ENCODE peak calls at places on chromosome 21, in eight cellular contexts. H is HL-60, F is suprapubic skin, G is bronchial epithelial cell, E is foreskin fibroblast, W is neural crest cell, S is coronary artery, M is cardiac muscle cell. B is an unnamed sample.

GRCh38 chr21:42174173-42174572 is 44.8 kb upstream of the ABCG1 start:
- DNase-seq in E (no peak), M (no peak), W (no peak), G (no peak), S (no peak), F (no peak), H (no peak), B (peak)

GRCh38 chr21:21148009-21148408 is 149.8 kb downstream of the NCAM2 start:
- DNase-seq in E (no peak), H (no peak), S (no peak), W (no peak), F (no peak), G (no peak), M (no peak), B (no peak)

GRCh38 chr21:15289896-15290841 is 225.4 kb upstream of the NRIP1 start:
- DNase-seq in H (no peak), S (no peak), M (no peak), E (peak), W (peak), F (no peak), G (no peak), B (peak)

GRCh38 chr21:17539743-17540341 is 27.0 kb downstream of the CXADR start:
- DNase-seq in F (no peak), G (no peak), W (no peak), M (no peak), H (no peak), E (no peak), S (no peak), B (no peak)

GRCh38 chr21:41611966-41612606 is 104.1 kb upstream of the TMPRSS2 start:
- DNase-seq in W (no peak), H (peak), M (no peak), E (peak), F (no peak), G (peak), S (no peak), B (no peak)

GRCh38 chr21:24302400-24302799 is 1304.9 kb downstream of the MRPL39 start:
- DNase-seq in H (no peak), F (no peak), M (no peak), W (no peak), S (no peak), G (no peak), E (no peak), B (no peak)

GRCh38 chr21:31397939-31398338 is 53.9 kb upstream of the TIAM1 start:
- DNase-seq in H (no peak), F (no peak), M (no peak), E (no peak), S (peak), W (peak), G (peak), B (no peak)

GRCh38 chr21:33024278-33025103 is 1.2 kb upstream of the OLIG2 start:
- DNase-seq in E (peak), H (no peak), F (no peak), W (no peak), M (no peak), S (no peak), G (no peak), B (no peak)

GRCh38 chr21:13368200-13368599 is 241.4 kb upstream of the POTED start:
- DNase-seq in G (no peak), W (no peak), M (no peak), E (no peak), H (no peak), F (no peak), S (no peak), B (no peak)

GRCh38 chr21:31514598-31514997 is 144.9 kb upstream of the SOD1 start:
- DNase-seq in H (no peak), S (no peak), F (no peak), G (no peak), E (no peak), W (peak), M (peak), B (no peak)

GRCh38 chr21:41419921-41420862 is 5.8 kb upstream of the MX1 start:
- DNase-seq in S (peak), H (peak), E (peak), W (peak), G (peak), F (peak), M (peak), B (peak)

GRCh38 chr21:17829472-17829871 is 10.3 kb upstream of the C21orf91 start:
- DNase-seq in H (no peak), W (no peak), E (peak), S (no peak), F (no peak), M (peak), G (peak), B (no peak)

GRCh38 chr21:40967771-40968170 is 120.8 kb upstream of the DSCAM start:
- DNase-seq in H (no peak), S (no peak), W (no peak), M (no peak), G (no peak), E (no peak), F (no peak), B (no peak)

GRCh38 chr21:34877485-34878128 is 171.5 kb downstream of the RUNX1 start:
- DNase-seq in M (no peak), G (peak), W (no peak), S (no peak), E (peak), H (no peak), F (no peak), B (no peak)

GRCh38 chr21:33849839-33850238 is 65.8 kb downstream of the ATP5PO start:
- DNase-seq in F (no peak), H (no peak), S (no peak), M (no peak), E (no peak), G (no peak), W (no peak), B (no peak)

GRCh38 chr21:32463889-32464300 is 51.4 kb downstream of the EVA1C start:
- DNase-seq in M (peak), S (no peak), G (peak), F (no peak), E (peak), W (no peak), H (no peak), B (no peak)

GRCh38 chr21:38140192-38140905 is 116.4 kb upstream of the KCNJ15 start:
- DNase-seq in G (peak), M (peak), W (no peak), S (no peak), H (no peak), F (no peak), E (peak), B (no peak)

GRCh38 chr21:16040601-16041000 is 310.8 kb downstream of the USP25 start:
- DNase-seq in F (no peak), W (no peak), M (peak), E (peak), H (no peak), G (peak), S (no peak), B (no peak)

GRCh38 chr21:41630249-41630648 is 122.3 kb upstream of the TMPRSS2 start:
- DNase-seq in M (peak), H (no peak), E (peak), W (no peak), G (peak), S (no peak), F (no peak), B (no peak)

GRCh38 chr21:21151231-21151630 is 153.0 kb downstream of the NCAM2 start:
- DNase-seq in M (no peak), G (no peak), W (no peak), E (no peak), S (no peak), F (no peak), H (no peak), B (no peak)

GRCh38 chr21:41086551-41086950 is 81.4 kb upstream of the BACE2 start:
- DNase-seq in M (no peak), E (no peak), H (no peak), F (peak), S (no peak), W (no peak), G (no peak), B (no peak)

GRCh38 chr21:38027901-38028300 is 111.6 kb upstream of the KCNJ6 start:
- DNase-seq in F (no peak), H (no peak), G (peak), E (peak), M (peak), S (no peak), W (no peak), B (no peak)

GRCh38 chr21:41768371-41769042 is 1.7 kb upstream of the RIPK4 start:
- DNase-seq in M (peak), G (peak), W (no peak), E (peak), F (no peak), S (peak), H (no peak), B (no peak)

GRCh38 chr21:31117046-31117916 is 79.0 kb upstream of the KRTAP19-8 start:
- DNase-seq in W (no peak), E (peak), F (no peak), G (peak), S (no peak), M (peak), H (no peak), B (no peak)

GRCh38 chr21:21301013-21301412 is 302.8 kb downstream of the NCAM2 start:
- DNase-seq in E (no peak), F (no peak), W (no peak), H (no peak), S (no peak), M (no peak), G (no peak), B (no peak)

GRCh38 chr21:31338892-31339368 is 5.1 kb downstream of the TIAM1 start:
- DNase-seq in W (no peak), M (no peak), S (no peak), G (no peak), E (no peak), F (no peak), H (no peak), B (no peak)

GRCh38 chr21:45932922-45933502 is 48.6 kb upstream of the COL6A1 start:
- DNase-seq in W (no peak), M (no peak), E (no peak), S (no peak), G (no peak), F (no peak), H (no peak), B (no peak)

GRCh38 chr21:34983680-34984086 is 65.4 kb downstream of the RUNX1 start:
- DNase-seq in F (no peak), M (no peak), G (peak), S (no peak), W (no peak), E (peak), H (peak), B (no peak)

GRCh38 chr21:43740497-43741156 is 21.7 kb downstream of the PDXK start:
- DNase-seq in S (no peak), H (peak), F (no peak), W (peak), E (peak), G (peak), M (peak), B (no peak)

GRCh38 chr21:42592156-42592820 is 61.1 kb upstream of the PDE9A start:
- DNase-seq in S (no peak), G (no peak), E (no peak), H (no peak), F (peak), M (no peak), W (no peak), B (no peak)

GRCh38 chr21:43864313-43864805 is 664 bp upstream of the AGPAT3 start:
- DNase-seq in M (peak), W (peak), E (peak), H (peak), G (no peak), S (no peak), F (no peak), B (no peak)

GRCh38 chr21:33132054-33132453 is 62.1 kb downstream of the OLIG1 start:
- DNase-seq in H (no peak), M (no peak), W (no peak), S (no peak), E (no peak), G (peak), F (no peak), B (no peak)

GRCh38 chr21:41754481-41754891 is 12.4 kb downstream of the RIPK4 start:
- DNase-seq in F (no peak), M (no peak), E (no peak), W (no peak), G (no peak), S (no peak), H (no peak), B (no peak)

GRCh38 chr21:41752231-41752681 is 14.6 kb downstream of the RIPK4 start:
- DNase-seq in F (no peak), G (peak), E (peak), W (no peak), S (no peak), H (no peak), M (peak), B (no peak)

GRCh38 chr21:26844258-26845065 is 747 bp downstream of the ADAMTS1 start:
- DNase-seq in F (no peak), W (peak), H (peak), S (peak), M (peak), G (no peak), E (peak), B (no peak)
- TF ChIP-seq CTCF in F (no peak), W (peak), H (no peak), S (no peak), M (peak), G (peak), E (peak), B (no peak)

GRCh38 chr21:36699546-36700294 is 805 bp downstream of the SIM2 start:
- DNase-seq in G (no peak), M (no peak), F (no peak), W (peak), E (no peak), H (no peak), S (no peak), B (no peak)

GRCh38 chr21:36699026-36699545 is at the start of gene SIM2:
- DNase-seq in E (no peak), S (no peak), M (peak), H (no peak), F (no peak), W (peak), G (peak), B (no peak)

GRCh38 chr21:36697473-36698159 is 1.3 kb upstream of the SIM2 start:
- DNase-seq in H (no peak), G (no peak), W (peak), M (no peak), S (no peak), F (no peak), E (no peak), B (no peak)

GRCh38 chr21:36696640-36697472 is 2.1 kb upstream of the SIM2 start:
- DNase-seq in M (no peak), S (peak), W (peak), F (no peak), G (no peak), E (no peak), H (no peak), B (no peak)

DNA sequence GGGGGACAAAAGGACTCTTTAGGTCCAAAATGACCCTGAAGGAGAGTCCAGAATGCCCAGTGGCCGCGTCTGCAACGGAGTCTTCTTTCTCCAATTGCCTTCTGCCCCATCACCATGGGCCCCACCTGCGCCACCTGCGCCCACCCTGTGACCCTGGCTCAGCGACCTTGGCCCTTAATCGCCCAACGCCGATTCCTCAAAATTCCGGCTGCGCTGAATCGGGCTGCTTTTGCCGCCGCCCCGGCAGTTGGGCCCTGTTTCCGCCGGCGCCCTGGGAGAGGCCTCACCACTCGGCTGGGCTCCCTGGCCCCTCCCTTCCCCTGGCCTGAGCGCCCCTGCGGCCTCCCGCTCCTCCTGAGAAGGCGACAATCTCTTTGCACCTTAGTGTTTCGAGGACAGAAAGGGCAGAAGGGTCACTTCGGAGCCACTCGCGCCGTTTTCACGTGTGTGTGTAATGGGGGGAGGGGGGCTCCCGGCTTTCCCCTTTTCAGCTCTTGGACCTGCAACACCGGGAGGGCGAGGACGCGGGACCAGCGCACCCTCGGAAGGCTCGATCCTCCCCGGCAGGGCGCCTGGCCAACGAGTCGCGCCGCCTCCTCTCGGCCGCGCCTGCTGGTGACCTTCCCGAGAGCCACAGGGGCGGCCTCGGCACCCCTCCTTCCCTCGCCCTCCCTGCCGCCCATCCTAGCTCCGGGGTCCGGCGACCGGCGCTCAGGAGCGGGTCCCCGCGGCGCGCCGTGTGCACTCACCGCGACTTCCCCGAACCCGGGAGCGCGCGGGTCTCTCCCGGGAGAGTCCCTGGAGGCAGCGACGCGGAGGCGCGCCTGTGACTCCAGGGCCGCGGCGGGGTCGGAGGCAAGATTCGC is 522 bp upstream of the SIM2 start:
- DNase-seq in W (peak), F (no peak), H (no peak), E (no peak), G (no peak), S (no peak), M (no peak), B (no peak)
- TF ChIP-seq CTCF in W (no peak), F (no peak), H (no peak), E (no peak), G (no peak), S (no peak), M (no peak), B (no peak)

GRCh38 chr21:28663111-28663693 is 329.5 kb downstream of the LTN1 start:
- DNase-seq in W (no peak), M (no peak), S (no peak), G (no peak), H (no peak), E (peak), F (no peak), B (no peak)
- TF ChIP-seq CTCF in W (no peak), M (no peak), S (no peak), G (no peak), H (no peak), E (no peak), F (no peak), B (no peak)

GRCh38 chr21:44888581-44889550 is 15.4 kb upstream of the PTTG1IP start:
- DNase-seq in G (no peak), E (no peak), H (no peak), W (no peak), F (no peak), S (no peak), M (no peak), B (no peak)
- TF ChIP-seq CTCF in G (no peak), E (no peak), H (no peak), W (no peak), F (no peak), S (no peak), M (no peak), B (no peak)

GRCh38 chr21:39156024-39156423 is 27.2 kb downstream of the PSMG1 start:
- DNase-seq in M (no peak), F (no peak), W (no peak), S (no peak), E (peak), H (no peak), G (peak), B (no peak)

GRCh38 chr21:39153842-39154241 is 29.4 kb downstream of the PSMG1 start:
- DNase-seq in W (no peak), H (no peak), F (no peak), E (no peak), M (no peak), S (no peak), G (peak), B (no peak)

GRCh38 chr21:39150316-39150715 is 32.9 kb downstream of the PSMG1 start:
- DNase-seq in G (no peak), E (no peak), F (no peak), M (no peak), W (no peak), S (no peak), H (no peak), B (no peak)

GRCh38 chr21:39155578-39155977 is 27.7 kb downstream of the PSMG1 start:
- DNase-seq in G (no peak), E (no peak), W (no peak), F (no peak), H (no peak), M (no peak), S (no peak), B (no peak)

GRCh38 chr21:39153373-39153772 is 29.9 kb downstream of the PSMG1 start:
- DNase-seq in S (no peak), G (peak), H (no peak), W (no peak), M (no peak), E (peak), F (no peak), B (no peak)
- TF ChIP-seq CTCF in S (no peak), G (peak), H (peak), W (peak), M (peak), E (peak), F (no peak), B (peak)

B was measured in type B pancreatic cell.